ENCODE peak calls at places on chromosome 5, in nine cellular contexts. One of them, this sample, is unnamed.

GRCh38 chr5:172411423-172412111 is 42.8 kb downstream of the SH3PXD2B start:
- DNase-seq in fibroblast of pulmonary artery: peak; percentile 50
- DNase-seq in GM12865: no peak
- DNase-seq in Caco-2: no peak
- DNase-seq in BJ: no peak
- DNase-seq in PC-3: no peak
- DNase-seq in kidney: no peak
- DNase-seq in prostate gland: no peak
- DNase-seq in epithelial cell of esophagus: no peak
- DNase-seq in this sample: no peak

GRCh38 chr5:180335614-180336233 is 17.4 kb downstream of the GFPT2 start:
- DNase-seq in fibroblast of pulmonary artery: no peak
- DNase-seq in GM12865: no peak
- DNase-seq in Caco-2: no peak
- DNase-seq in BJ: no peak
- DNase-seq in PC-3: no peak
- DNase-seq in kidney: peak; percentile 35
- DNase-seq in prostate gland: no peak
- DNase-seq in epithelial cell of esophagus: no peak
- DNase-seq in this sample: no peak

GRCh38 chr5:71905804-71906711 is 187.0 kb downstream of the CARTPT start:
- DNase-seq in fibroblast of pulmonary artery: no peak
- DNase-seq in GM12865: no peak
- DNase-seq in Caco-2: no peak
- DNase-seq in BJ: no peak
- DNase-seq in PC-3: no peak
- DNase-seq in kidney: no peak
- DNase-seq in prostate gland: peak; percentile 14
- DNase-seq in epithelial cell of esophagus: no peak
- DNase-seq in this sample: no peak

GRCh38 chr5:119074419-119074818 is 3.5 kb downstream of the DMXL1 start:
- DNase-seq in fibroblast of pulmonary artery: no peak
- DNase-seq in GM12865: peak; percentile 72
- DNase-seq in Caco-2: no peak
- DNase-seq in BJ: no peak
- DNase-seq in PC-3: no peak
- DNase-seq in kidney: no peak
- DNase-seq in prostate gland: no peak
- DNase-seq in epithelial cell of esophagus: no peak
- DNase-seq in this sample: no peak

GRCh38 chr5:139392678-139393496 is 2.0 kb downstream of the PROB1 start:
- DNase-seq in fibroblast of pulmonary artery: peak; percentile 48
- DNase-seq in GM12865: peak; percentile 95
- DNase-seq in Caco-2: peak; percentile 85
- DNase-seq in BJ: no peak
- DNase-seq in PC-3: peak; percentile 79
- DNase-seq in kidney: peak; percentile 88
- DNase-seq in prostate gland: peak; percentile 55
- DNase-seq in epithelial cell of esophagus: peak; percentile 80
- DNase-seq in this sample: no peak

GRCh38 chr5:135174315-135175096 is 140.5 kb upstream of the PITX1 start:
- DNase-seq in fibroblast of pulmonary artery: no peak
- DNase-seq in GM12865: no peak
- DNase-seq in Caco-2: no peak
- DNase-seq in BJ: no peak
- DNase-seq in PC-3: no peak
- DNase-seq in kidney: no peak
- DNase-seq in prostate gland: no peak
- DNase-seq in epithelial cell of esophagus: no peak
- DNase-seq in this sample: no peak

GRCh38 chr5:151002250-151002649 is 18.1 kb upstream of the GPX3 start:
- DNase-seq in fibroblast of pulmonary artery: peak; percentile 64
- DNase-seq in GM12865: no peak
- DNase-seq in Caco-2: no peak
- DNase-seq in BJ: no peak
- DNase-seq in PC-3: peak; percentile 70
- DNase-seq in kidney: no peak
- DNase-seq in prostate gland: no peak
- DNase-seq in epithelial cell of esophagus: peak; percentile 62
- DNase-seq in this sample: no peak

GRCh38 chr5:116675628-116675910 is 100.9 kb upstream of the SEMA6A start:
- DNase-seq in fibroblast of pulmonary artery: no peak
- DNase-seq in GM12865: no peak
- DNase-seq in Caco-2: no peak
- DNase-seq in BJ: no peak
- DNase-seq in PC-3: no peak
- DNase-seq in kidney: no peak
- DNase-seq in prostate gland: no peak
- DNase-seq in epithelial cell of esophagus: no peak
- DNase-seq in this sample: no peak

GRCh38 chr5:136404616-136405015 is 39.3 kb upstream of the TRPC7 start:
- DNase-seq in fibroblast of pulmonary artery: no peak
- DNase-seq in GM12865: no peak
- DNase-seq in Caco-2: no peak
- DNase-seq in BJ: no peak
- DNase-seq in PC-3: no peak
- DNase-seq in kidney: no peak
- DNase-seq in prostate gland: no peak
- DNase-seq in epithelial cell of esophagus: no peak
- DNase-seq in this sample: no peak

GRCh38 chr5:7886849-7887460 is 18.0 kb downstream of the MTRR start:
- DNase-seq in fibroblast of pulmonary artery: peak; percentile 71
- DNase-seq in GM12865: peak; percentile 29
- DNase-seq in Caco-2: no peak
- DNase-seq in BJ: no peak
- DNase-seq in PC-3: peak; percentile 79
- DNase-seq in kidney: no peak
- DNase-seq in prostate gland: no peak
- DNase-seq in epithelial cell of esophagus: peak; percentile 36
- DNase-seq in this sample: no peak

GRCh38 chr5:179266291-179267070 is 78.8 kb downstream of the ADAMTS2 start:
- DNase-seq in fibroblast of pulmonary artery: no peak
- DNase-seq in GM12865: no peak
- DNase-seq in Caco-2: peak; percentile 27
- DNase-seq in BJ: no peak
- DNase-seq in PC-3: no peak
- DNase-seq in kidney: no peak
- DNase-seq in prostate gland: no peak
- DNase-seq in epithelial cell of esophagus: no peak
- DNase-seq in this sample: peak; percentile 20

DNA sequence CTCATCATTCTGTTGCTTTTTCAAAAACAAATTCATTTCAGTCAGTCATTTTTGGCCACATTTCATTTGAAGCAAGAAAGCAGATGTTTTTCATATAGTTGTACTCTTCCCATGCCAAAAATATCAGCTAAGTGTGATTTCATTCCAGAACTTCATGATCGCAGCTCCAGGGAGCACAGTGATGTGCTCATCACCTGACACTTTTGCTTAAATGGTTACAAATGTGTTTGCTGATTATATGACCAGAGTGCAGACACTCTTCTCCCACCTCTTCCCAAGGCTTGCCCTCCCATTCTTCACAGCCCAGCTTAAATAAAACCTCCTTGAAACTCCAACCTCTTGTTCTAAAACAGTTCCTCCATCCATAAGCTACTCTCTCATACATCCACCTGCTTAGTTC is 32.6 kb downstream of the GABRB2 start:
- DNase-seq in fibroblast of pulmonary artery: no peak
- DNase-seq in GM12865: no peak
- DNase-seq in Caco-2: no peak
- DNase-seq in BJ: no peak
- DNase-seq in PC-3: no peak
- DNase-seq in kidney: no peak
- DNase-seq in prostate gland: no peak
- DNase-seq in epithelial cell of esophagus: no peak
- DNase-seq in this sample: no peak
- TF ChIP-seq CTCF in fibroblast of pulmonary artery: no peak
- TF ChIP-seq CTCF in GM12865: no peak
- TF ChIP-seq CTCF in Caco-2: no peak
- TF ChIP-seq CTCF in BJ: no peak
- TF ChIP-seq CTCF in PC-3: no peak
- TF ChIP-seq CTCF in kidney: no peak
- TF ChIP-seq CTCF in prostate gland: no peak
- TF ChIP-seq CTCF in epithelial cell of esophagus: no peak
- TF ChIP-seq CTCF in this sample: no peak

GRCh38 chr5:69079556-69079955 is 14.3 kb upstream of the SLC30A5 start:
- DNase-seq in fibroblast of pulmonary artery: no peak
- DNase-seq in GM12865: no peak
- DNase-seq in Caco-2: no peak
- DNase-seq in BJ: no peak
- DNase-seq in PC-3: no peak
- DNase-seq in kidney: no peak
- DNase-seq in prostate gland: no peak
- DNase-seq in epithelial cell of esophagus: no peak
- DNase-seq in this sample: no peak

GRCh38 chr5:69086206-69086605 is 7.6 kb upstream of the SLC30A5 start:
- DNase-seq in fibroblast of pulmonary artery: no peak
- DNase-seq in GM12865: no peak
- DNase-seq in Caco-2: no peak
- DNase-seq in BJ: no peak
- DNase-seq in PC-3: no peak
- DNase-seq in kidney: no peak
- DNase-seq in prostate gland: no peak
- DNase-seq in epithelial cell of esophagus: no peak
- DNase-seq in this sample: no peak

GRCh38 chr5:69084903-69085302 is 8.9 kb upstream of the SLC30A5 start:
- DNase-seq in fibroblast of pulmonary artery: no peak
- DNase-seq in GM12865: no peak
- DNase-seq in Caco-2: no peak
- DNase-seq in BJ: no peak
- DNase-seq in PC-3: no peak
- DNase-seq in kidney: no peak
- DNase-seq in prostate gland: no peak
- DNase-seq in epithelial cell of esophagus: no peak
- DNase-seq in this sample: no peak

GRCh38 chr5:69078921-69079537 is 14.8 kb upstream of the SLC30A5 start:
- DNase-seq in fibroblast of pulmonary artery: no peak
- DNase-seq in GM12865: no peak
- DNase-seq in Caco-2: no peak
- DNase-seq in BJ: no peak
- DNase-seq in PC-3: peak; percentile 52
- DNase-seq in kidney: no peak
- DNase-seq in prostate gland: no peak
- DNase-seq in epithelial cell of esophagus: peak; percentile 41
- DNase-seq in this sample: no peak

DNA sequence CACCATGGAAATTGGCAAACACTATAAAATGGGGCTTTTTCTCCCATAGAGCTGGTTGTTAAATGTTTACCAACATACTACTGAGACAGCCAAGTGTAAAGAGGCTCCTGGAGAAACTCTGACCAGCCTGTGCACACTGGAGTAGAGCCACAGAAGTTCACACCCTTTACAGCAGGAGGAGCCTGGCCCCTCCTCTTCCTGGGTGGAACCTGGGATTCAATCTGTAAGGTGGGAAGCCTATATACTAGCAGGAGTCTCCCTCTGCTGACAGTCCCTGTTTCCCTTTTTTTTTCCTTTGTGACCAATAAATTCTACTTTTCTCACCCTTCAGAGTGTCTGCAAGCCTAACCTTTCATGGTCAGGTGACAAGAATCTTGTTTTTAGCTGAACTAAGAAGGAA is 10.4 kb upstream of the SLC30A5 start:
- DNase-seq in fibroblast of pulmonary artery: peak; percentile 21
- DNase-seq in GM12865: no peak
- DNase-seq in Caco-2: peak; percentile 76
- DNase-seq in BJ: no peak
- DNase-seq in PC-3: peak; percentile 60
- DNase-seq in kidney: no peak
- DNase-seq in prostate gland: no peak
- DNase-seq in epithelial cell of esophagus: peak; percentile 58
- DNase-seq in this sample: no peak
- TF ChIP-seq CTCF in fibroblast of pulmonary artery: no peak
- TF ChIP-seq CTCF in GM12865: no peak
- TF ChIP-seq CTCF in Caco-2: peak; percentile 41
- TF ChIP-seq CTCF in BJ: no peak
- TF ChIP-seq CTCF in PC-3: peak; percentile 52
- TF ChIP-seq CTCF in kidney: no peak
- TF ChIP-seq CTCF in prostate gland: no peak
- TF ChIP-seq CTCF in epithelial cell of esophagus: peak; percentile 27
- TF ChIP-seq CTCF in this sample: no peak

DNA sequence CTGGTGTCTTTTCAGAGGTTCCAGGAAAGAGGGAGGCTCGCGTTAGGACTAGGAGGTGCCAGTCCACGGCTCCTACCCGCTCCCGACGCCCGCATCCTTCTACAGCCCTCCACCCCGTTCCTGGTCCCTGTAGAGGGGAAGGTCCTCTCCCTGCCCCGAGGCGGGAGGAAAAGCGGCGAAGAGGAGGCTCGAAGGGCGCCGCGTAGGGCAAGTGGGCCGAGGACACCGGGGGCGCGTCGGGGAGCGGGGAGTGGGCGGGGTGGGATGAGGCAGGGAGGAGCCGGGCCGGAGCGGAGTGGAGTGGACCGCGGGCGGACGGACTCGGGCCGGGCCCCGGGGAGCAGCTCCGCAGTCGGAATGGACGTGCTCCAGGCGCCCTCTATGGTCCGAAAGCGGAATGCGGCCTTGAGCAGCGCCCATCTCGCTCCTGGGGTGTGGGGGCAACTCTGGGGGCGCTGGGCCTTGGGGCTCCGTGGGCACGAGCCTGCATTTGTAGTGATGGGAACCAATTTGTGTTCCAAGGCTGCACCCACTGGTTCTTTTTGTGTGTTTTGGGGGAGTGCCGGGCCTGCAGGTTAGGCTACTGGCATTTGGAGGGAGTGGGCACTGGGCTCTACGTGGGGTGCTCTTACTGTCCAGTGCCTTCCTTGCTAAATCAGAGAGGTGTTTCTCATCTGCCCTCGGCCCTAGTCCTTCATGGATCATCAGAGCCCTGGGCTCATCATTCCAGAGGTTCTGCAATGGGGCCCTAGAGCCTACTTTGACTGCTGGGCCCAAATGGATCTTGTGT is 7.3 kb downstream of the IRX1 start:
- DNase-seq in fibroblast of pulmonary artery: peak; percentile 15
- DNase-seq in GM12865: no peak
- DNase-seq in Caco-2: no peak
- DNase-seq in BJ: no peak
- DNase-seq in PC-3: no peak
- DNase-seq in kidney: peak; percentile 85
- DNase-seq in prostate gland: peak; percentile 24
- DNase-seq in epithelial cell of esophagus: no peak
- DNase-seq in this sample: no peak
- TF ChIP-seq CTCF in fibroblast of pulmonary artery: peak; percentile 31
- TF ChIP-seq CTCF in GM12865: no peak
- TF ChIP-seq CTCF in Caco-2: no peak
- TF ChIP-seq CTCF in BJ: peak; percentile 36
- TF ChIP-seq CTCF in PC-3: no peak
- TF ChIP-seq CTCF in kidney: peak; percentile 46
- TF ChIP-seq CTCF in prostate gland: peak; percentile 37
- TF ChIP-seq CTCF in epithelial cell of esophagus: no peak
- TF ChIP-seq CTCF in this sample: no peak

DNA sequence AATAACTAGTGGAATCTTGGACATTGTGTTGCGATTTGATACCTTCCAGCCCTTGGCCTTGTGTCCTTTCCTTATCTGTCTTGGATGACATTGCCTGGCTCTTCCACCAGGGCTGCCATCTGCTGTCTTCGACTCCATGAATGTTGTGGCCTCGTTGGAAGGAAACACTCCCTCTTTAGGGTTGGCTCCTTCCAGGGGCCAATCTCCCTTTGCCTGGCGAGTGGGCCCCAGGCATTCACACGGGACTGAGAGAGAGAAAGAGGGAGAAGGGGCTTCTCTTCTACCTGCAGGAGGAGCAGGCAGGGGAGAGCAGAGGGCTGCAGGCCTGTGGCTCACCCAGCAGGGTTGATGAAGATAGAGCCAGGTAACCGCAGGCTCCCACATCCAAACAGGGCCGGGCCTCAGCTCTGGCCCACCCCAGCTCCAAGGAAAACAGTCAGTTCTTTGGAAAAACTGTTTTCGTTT is 31.3 kb downstream of the FGF1 start:
- DNase-seq in fibroblast of pulmonary artery: no peak
- DNase-seq in GM12865: no peak
- DNase-seq in Caco-2: no peak
- DNase-seq in BJ: no peak
- DNase-seq in PC-3: peak; percentile 7
- DNase-seq in kidney: no peak
- DNase-seq in prostate gland: no peak
- DNase-seq in epithelial cell of esophagus: no peak
- DNase-seq in this sample: no peak
- TF ChIP-seq CTCF in fibroblast of pulmonary artery: peak; percentile 4
- TF ChIP-seq CTCF in GM12865: no peak
- TF ChIP-seq CTCF in Caco-2: no peak
- TF ChIP-seq CTCF in BJ: peak; percentile 19
- TF ChIP-seq CTCF in PC-3: peak; percentile 23
- TF ChIP-seq CTCF in kidney: no peak
- TF ChIP-seq CTCF in prostate gland: no peak
- TF ChIP-seq CTCF in epithelial cell of esophagus: peak; percentile 33
- TF ChIP-seq CTCF in this sample: no peak

This sample was measured in omental fat pad.